ENCODE peak calls at places on chromosomes 11 and 22, in ten cellular contexts. E is CD4-positive, alpha-beta memory T cell; C is left ventricle myocardium inferior; A is BE2C; L is PC-3; Z is mesenchymal stem cell; W is kidney; I is thoracic aorta; Y is tibial nerve; V is endothelial cell of umbilical vein. Q is an unnamed sample. For H3K9me3 and H3K36me3, the result is how much of the 10 kb centered on the place peaks cover.

GRCh38 chr11:28107331-28107725 is 628 bp downstream of the KIF18A start:
- DNase-seq in Y (no peak), W (no peak), I (no peak), A (peak), Z (peak), C (no peak), E (no peak), V (peak), L (peak), Q (peak)

GRCh38 chr11:25769287-25769686 is 562.6 kb upstream of the ANO3 start:
- DNase-seq in Y (no peak), L (peak), V (no peak), C (no peak), E (no peak), Z (peak), W (no peak), I (no peak), A (no peak), Q (no peak)

GRCh38 chr11:101091781-101092180 is 37.8 kb downstream of the PGR start:
- DNase-seq in E (no peak), C (no peak), V (no peak), L (peak), I (no peak), Y (no peak), A (no peak), W (no peak), Z (no peak), Q (peak)

GRCh38 chr22:42399315-42400271 is 32.6 kb downstream of the NFAM1 start:
- DNase-seq in E (no peak), C (peak), L (no peak), W (peak), A (peak), Z (peak), I (no peak), Y (no peak), V (no peak), Q (no peak)

GRCh38 chr11:38937709-38938108 is 2339.7 kb upstream of the RAG2 start:
- DNase-seq in Z (no peak), E (no peak), V (no peak), W (no peak), I (no peak), Y (no peak), A (no peak), L (peak), C (no peak), Q (no peak)

GRCh38 chr11:111402411-111402810 is 23.3 kb upstream of the POU2AF1 start:
- DNase-seq in E (no peak), C (no peak), V (no peak), W (no peak), A (no peak), L (no peak), Y (no peak), I (no peak), Z (no peak), Q (no peak)

GRCh38 chr11:114166897-114167323 is 107.4 kb downstream of the ZBTB16 start:
- DNase-seq in Y (peak), V (peak), A (peak), W (no peak), L (peak), I (no peak), Z (peak), C (no peak), E (peak), Q (peak)

GRCh38 chr11:74680703-74681531 is 50.3 kb downstream of the CHRDL2 start:
- DNase-seq in L (no peak), A (no peak), Z (no peak), Y (no peak), V (no peak), W (peak), I (no peak), E (no peak), C (no peak), Q (no peak)

GRCh38 chr11:77039491-77040400 is 5.5 kb downstream of the B3GNT6 start:
- DNase-seq in L (no peak), Y (no peak), W (no peak), A (peak), V (peak), Z (peak), I (no peak), E (peak), C (no peak), Q (peak)

GRCh38 chr11:128052912-128053641 is 534.3 kb downstream of the ETS1 start:
- DNase-seq in E (peak), W (no peak), Y (no peak), Z (peak), I (no peak), C (no peak), L (peak), A (no peak), V (peak), Q (peak)

GRCh38 chr11:65150513-65151271 is 16.4 kb upstream of the SYVN1 start:
- DNase-seq in Y (peak), C (peak), Z (peak), W (peak), A (peak), E (no peak), V (peak), L (peak), I (peak), Q (peak)

GRCh38 chr11:27648840-27649239 is 51.4 kb downstream of the BDNF start:
- DNase-seq in Y (no peak), I (no peak), A (no peak), C (no peak), L (no peak), Z (peak), W (no peak), E (no peak), V (no peak), Q (no peak)

GRCh38 chr11:112294688-112295340 is 34.2 kb upstream of the PLET1 start:
- DNase-seq in I (no peak), W (no peak), C (no peak), Z (peak), E (no peak), A (no peak), Y (no peak), L (no peak), V (no peak), Q (no peak)

GRCh38 chr11:13776134-13776815 is 107.8 kb downstream of the FAR1 start:
- DNase-seq in V (no peak), C (no peak), L (peak), Z (no peak), W (no peak), I (no peak), E (peak), Y (no peak), A (no peak), Q (no peak)

GRCh38 chr11:34266987-34267386 is 90.8 kb downstream of the ABTB2 start:
- DNase-seq in W (no peak), I (no peak), A (no peak), L (no peak), Z (no peak), E (no peak), Y (no peak), V (no peak), C (peak), Q (peak)

GRCh38 chr11:115391598-115391997 is 112.6 kb downstream of the CADM1 start:
- DNase-seq in A (peak), E (no peak), V (no peak), I (no peak), Z (no peak), W (no peak), Y (no peak), L (no peak), C (no peak), Q (no peak)

GRCh38 chr11:15602042-15602441 is 487.3 kb downstream of the INSC start:
- DNase-seq in V (no peak), I (no peak), E (no peak), Y (no peak), C (no peak), A (no peak), Z (no peak), W (no peak), L (no peak), Q (no peak)

GRCh38 chr11:15603208-15603607 is 488.5 kb downstream of the INSC start:
- DNase-seq in E (no peak), W (no peak), C (peak), V (no peak), I (no peak), Z (no peak), L (no peak), A (no peak), Y (peak), Q (no peak)

GRCh38 chr11:15599376-15599775 is 484.7 kb downstream of the INSC start:
- DNase-seq in Y (no peak), C (no peak), L (no peak), V (no peak), A (no peak), W (no peak), E (no peak), Z (no peak), I (no peak), Q (no peak)

GRCh38 chr11:15605094-15605493 is 490.4 kb downstream of the INSC start:
- DNase-seq in A (no peak), Z (no peak), V (no peak), I (no peak), C (peak), L (no peak), E (no peak), W (no peak), Y (no peak), Q (no peak)

DNA sequence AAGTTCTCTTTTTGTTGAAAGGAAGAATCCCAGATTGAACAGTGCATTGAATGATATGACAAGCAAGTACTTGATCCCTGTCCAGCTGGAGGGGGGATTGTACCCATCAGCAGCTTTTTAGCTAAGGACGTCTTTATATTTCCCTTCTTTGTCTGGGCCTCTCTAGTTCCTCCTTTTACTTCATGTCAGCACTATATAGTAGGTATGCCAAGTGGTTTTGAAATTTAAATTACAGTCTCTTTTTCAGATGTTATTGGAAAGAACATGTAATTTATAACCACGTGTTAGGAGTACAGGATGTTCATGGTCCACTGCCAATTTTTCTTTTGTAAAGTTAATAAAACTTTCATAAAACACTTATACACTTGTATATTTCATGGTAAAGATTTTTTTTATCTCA is 488.1 kb downstream of the INSC start:
- DNase-seq in L (no peak), C (no peak), V (no peak), Z (no peak), Y (no peak), I (no peak), E (no peak), A (no peak), W (no peak), Q (no peak)
- H3K9me3 ChIP-seq in L (under half), C (under half), V (under half), Z (under half), Y (under half), I (under half), E (under half), A (under half), W (under half), Q (under half)

DNA sequence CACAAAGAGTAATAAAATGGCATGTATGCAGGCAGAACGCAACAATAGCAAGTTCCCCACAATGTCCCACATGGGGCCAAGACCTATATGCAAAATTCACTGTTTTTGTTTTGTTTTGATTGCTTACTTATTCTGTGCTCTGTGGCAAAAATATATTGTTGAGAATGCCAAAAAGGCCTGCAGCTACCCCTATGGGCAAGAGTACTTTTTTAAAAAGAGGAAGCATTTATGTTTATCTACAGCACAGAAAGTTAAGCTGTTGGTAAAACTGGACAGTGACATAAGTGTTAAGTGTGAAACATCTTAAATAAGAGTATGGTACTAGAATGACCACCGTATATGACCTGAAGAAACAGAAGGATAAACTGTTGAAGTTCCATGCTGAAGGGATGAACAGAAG is 301.9 kb upstream of the ZC3H12C start:
- DNase-seq in L (no peak), Z (no peak), W (no peak), A (no peak), Y (no peak), V (no peak), I (no peak), E (no peak), C (no peak), Q (no peak)
- H3K36me3 ChIP-seq in L (under half), Z (under half), W (under half), A (under half), Y (under half), V (under half), I (under half), E (under half), C (under half), Q (under half)

DNA sequence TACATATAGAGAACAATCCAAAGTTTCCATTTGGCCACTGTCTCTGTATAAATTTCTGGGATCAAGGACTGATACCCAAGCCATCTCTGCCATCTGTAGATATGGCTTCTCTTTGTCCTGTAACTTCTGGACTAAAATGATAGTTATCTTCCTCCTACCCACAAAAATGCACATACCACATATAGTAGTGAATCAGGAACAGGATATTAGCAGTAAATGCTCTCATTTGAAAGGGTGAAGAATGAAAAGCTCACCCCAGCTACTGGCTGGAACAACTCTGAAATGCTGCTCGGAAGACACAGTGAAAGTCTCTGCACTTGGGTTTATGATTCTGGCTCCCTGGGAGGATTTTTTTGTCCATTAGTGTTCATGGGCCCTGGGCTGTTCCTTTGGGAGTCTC is 856.4 kb upstream of the LRRC4C start:
- DNase-seq in Y (no peak), I (no peak), W (no peak), L (no peak), C (no peak), V (no peak), E (no peak), Z (no peak), A (no peak), Q (no peak)
- H3K9me3 ChIP-seq in Y (under half), I (under half), W (under half), L (under half), C (under half), V (under half), E (under half), Z (under half), A (under half), Q (under half)

DNA sequence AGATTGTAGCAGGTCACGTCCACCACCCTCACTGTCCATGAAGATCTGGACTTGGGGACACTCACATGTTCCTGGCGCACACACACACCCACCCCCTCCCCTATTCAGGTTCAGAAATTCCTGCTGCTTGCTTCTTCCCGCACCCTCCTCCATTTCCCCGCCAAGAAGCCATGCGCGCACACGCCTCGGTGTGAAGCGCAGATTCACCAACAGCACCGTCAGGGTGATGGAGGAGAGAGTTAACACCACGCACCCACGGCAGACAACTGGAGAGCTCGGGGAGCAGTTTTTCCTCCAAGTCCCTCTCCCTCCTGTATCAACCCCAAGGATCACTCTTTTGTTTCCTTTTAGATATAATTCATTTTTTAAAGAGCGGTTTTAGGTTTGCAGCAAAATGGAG is 113.4 kb downstream of the BCR start:
- DNase-seq in W (peak), Z (no peak), E (no peak), C (no peak), A (no peak), V (no peak), L (no peak), I (no peak), Y (no peak), Q (no peak)
- H3K36me3 ChIP-seq in W (under half), Z (half or more), E (under half), C (half or more), A (under half), V (under half), L (under half), I (half or more), Y (half or more), Q (under half)

GRCh38 chr22:47369431-47370015 is 607.1 kb downstream of the TBC1D22A start:
- DNase-seq in Y (no peak), L (no peak), E (no peak), C (no peak), W (no peak), I (no peak), Z (no peak), V (no peak), A (no peak), Q (no peak)

GRCh38 chr22:47372596-47373385 is 610.3 kb downstream of the TBC1D22A start:
- DNase-seq in Z (no peak), Y (peak), L (no peak), I (no peak), E (no peak), W (peak), A (no peak), C (no peak), V (no peak), Q (no peak)

GRCh38 chr22:47372111-47372581 is 609.7 kb downstream of the TBC1D22A start:
- DNase-seq in Y (no peak), W (peak), A (no peak), C (no peak), V (no peak), L (no peak), I (no peak), Z (no peak), E (no peak), Q (no peak)

GRCh38 chr22:47370448-47371262 is 608.2 kb downstream of the TBC1D22A start:
- DNase-seq in A (no peak), V (no peak), W (no peak), I (no peak), L (peak), E (no peak), C (no peak), Z (no peak), Y (no peak), Q (no peak)

DNA sequence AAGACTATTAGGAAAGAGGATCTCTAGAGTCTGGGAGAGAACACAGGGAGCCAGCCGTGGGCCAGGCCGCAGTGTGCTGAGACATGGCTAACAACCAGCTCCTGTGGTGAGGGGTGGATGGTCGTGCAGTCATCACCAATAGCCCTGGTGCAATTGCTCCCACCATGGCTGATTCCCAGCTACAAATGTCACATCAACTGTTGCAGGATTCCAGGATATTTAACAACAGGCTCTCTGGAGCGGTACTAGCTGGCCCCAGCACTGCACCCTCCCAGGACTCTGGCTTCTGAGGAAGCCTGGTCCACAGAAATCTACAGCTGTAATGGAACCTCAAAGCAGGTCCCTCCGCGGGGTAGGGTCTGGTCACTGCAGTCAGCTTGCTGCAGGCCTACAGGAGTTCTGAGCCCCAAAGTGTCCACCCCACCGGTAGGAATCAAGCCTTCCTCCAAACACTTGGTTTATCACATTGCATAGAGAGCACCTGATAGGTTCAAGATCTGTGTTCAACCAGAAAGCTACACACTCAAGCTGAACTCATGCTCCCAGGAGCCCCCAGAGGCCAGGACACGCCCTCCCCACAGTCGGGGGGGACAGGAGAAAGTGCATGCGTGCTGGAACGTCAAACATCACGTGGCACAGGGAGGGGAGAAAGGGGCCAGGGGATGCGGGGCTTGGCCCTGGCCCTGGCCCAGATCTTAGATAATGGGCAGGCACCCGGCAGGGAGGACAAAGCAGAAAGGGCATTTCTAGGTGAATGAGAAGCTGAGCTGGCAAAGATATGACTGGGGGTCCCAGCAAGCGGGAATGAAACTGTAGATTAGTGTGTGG is 609.0 kb downstream of the TBC1D22A start:
- DNase-seq in L (no peak), Z (no peak), V (no peak), Y (no peak), C (no peak), E (no peak), I (no peak), A (no peak), W (no peak), Q (no peak)
- H3K9me3 ChIP-seq in L (under half), Z (under half), V (under half), Y (under half), C (under half), E (under half), I (under half), A (under half), W (under half), Q (under half)

DNA sequence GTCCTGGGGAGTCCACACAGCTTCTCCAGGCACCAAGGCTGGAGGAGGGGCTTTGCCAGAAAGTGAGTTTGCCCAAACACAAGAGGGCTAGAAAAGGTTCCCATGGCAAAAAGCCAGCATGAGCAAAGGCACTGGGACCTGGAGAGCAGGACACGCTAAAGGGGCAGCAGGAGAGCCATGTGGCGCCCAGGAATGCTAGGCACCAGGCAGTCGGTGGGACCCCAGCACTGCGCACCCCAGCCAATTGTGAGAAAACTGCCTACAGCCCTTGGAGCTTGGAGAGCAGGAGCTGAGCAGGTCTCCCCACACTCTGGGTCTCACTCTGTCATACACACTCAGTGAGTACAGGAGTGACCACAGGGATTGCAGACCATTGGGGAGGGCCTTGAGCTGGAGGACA is 5.2 kb upstream of the RAB1B start:
- DNase-seq in C (no peak), E (no peak), L (no peak), W (no peak), V (no peak), A (no peak), Z (no peak), Y (no peak), I (no peak), Q (no peak)
- H3K36me3 ChIP-seq in C (under half), E (under half), L (under half), W (under half), V (under half), A (under half), Z (half or more), Y (half or more), I (under half), Q (under half)

GRCh38 chr11:86228269-86228966 is 16.1 kb upstream of the EED start:
- DNase-seq in E (no peak), Y (no peak), C (no peak), V (no peak), W (no peak), L (no peak), Z (no peak), I (no peak), A (no peak), Q (no peak)
- H3K9me3 ChIP-seq in E (under half), Y (under half), C (under half), V (under half), W (under half), L (under half), Z (under half), I (under half), A (under half), Q (under half)

DNA sequence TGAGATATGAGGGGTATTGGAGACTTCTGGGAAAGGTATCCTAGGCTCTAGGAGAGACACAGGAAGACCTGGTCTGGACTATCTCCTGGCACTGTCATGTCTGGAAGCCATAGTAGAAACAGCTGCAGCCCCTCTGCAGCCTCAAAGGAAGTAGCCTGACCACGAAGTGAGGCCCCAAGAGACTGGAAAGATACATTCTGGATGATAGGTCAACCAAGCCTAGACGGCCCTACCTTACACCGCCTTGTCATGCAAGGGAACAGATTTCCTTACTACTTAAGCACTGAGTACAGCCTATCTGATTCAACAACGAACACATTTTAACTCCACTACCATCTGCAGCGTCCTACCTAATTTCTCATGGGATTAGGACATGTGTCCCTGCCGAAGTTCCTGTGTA is 31.1 kb downstream of the UQCR10 start:
- DNase-seq in Y (no peak), C (no peak), V (no peak), A (no peak), L (peak), I (no peak), W (no peak), Z (peak), E (no peak), Q (no peak)
- H3K36me3 ChIP-seq in Y (half or more), C (half or more), V (under half), A (under half), L (under half), I (under half), W (under half), Z (half or more), E (half or more), Q (under half)